ENCODE peak calls at places on chromosomes 4 and X, in five cellular contexts. X is endothelial cell of umbilical vein, M is H9, C is OCI-LY7, J is WERI-Rb-1. R is an unnamed sample.

GRCh38 chr4:106914223-106914622 is 121.9 kb downstream of the DKK2 start:
- DNase-seq in M (no peak), J (no peak), C (no peak), X (no peak), R (peak; percentile 5)

GRCh38 chr4:98950925-98951324 is 22.0 kb upstream of the EIF4E start:
- DNase-seq in C (no peak), M (no peak), J (no peak), X (no peak), R (peak; percentile 58)

GRCh38 chr4:62431513-62431912 is 1231.4 kb downstream of the ADGRL3 start:
- DNase-seq in X (no peak), J (peak; percentile 7), C (no peak), M (peak; percentile 32), R (no peak)

GRCh38 chrX:69238960-69239231 is 73.6 kb upstream of the PJA1 start:
- DNase-seq in C (no peak), X (no peak), J (no peak), M (no peak), R (no peak)

GRCh38 chr4:177442623-177443155 is 452 bp upstream of the AGA start:
- DNase-seq in M (no peak), J (no peak), X (no peak), C (peak; percentile 61), R (peak; percentile 31)

GRCh38 chrX:110268395-110268794 is 49.5 kb downstream of the AMMECR1 start:
- DNase-seq in X (no peak), J (no peak), M (no peak), C (no peak), R (no peak)

GRCh38 chr4:161581262-161581661 is 582.5 kb downstream of the FSTL5 start:
- DNase-seq in C (no peak), J (no peak), X (no peak), M (no peak), R (peak; percentile 1)

GRCh38 chr4:100781433-100781832 is 263.6 kb upstream of the EMCN start:
- DNase-seq in C (no peak), J (no peak), X (no peak), M (no peak), R (no peak)

GRCh38 chr4:114361249-114361648 is 237.4 kb upstream of the UGT8 start:
- DNase-seq in X (no peak), M (no peak), C (no peak), J (no peak), R (peak; percentile 15)

GRCh38 chr4:986949-987688 is at the start of gene IDUA:
- DNase-seq in M (peak; percentile 73), J (peak; percentile 93), X (peak; percentile 75), C (peak; percentile 90), R (peak; percentile 90)

GRCh38 chr4:137180349-137180748 is 351.9 kb downstream of the PCDH18 start:
- DNase-seq in J (no peak), C (no peak), M (peak; percentile 54), X (no peak), R (no peak)

GRCh38 chrX:118780509-118780908 is 43.1 kb upstream of the ZCCHC12 start:
- DNase-seq in M (no peak), C (no peak), X (no peak), J (no peak), R (peak; percentile 28)

GRCh38 chr4:6032249-6033244 is 14.3 kb upstream of the C4orf50 start:
- DNase-seq in M (no peak), C (no peak), J (no peak), X (no peak), R (no peak)

GRCh38 chrX:105328773-105329172 is 108.3 kb upstream of the TEX13A start:
- DNase-seq in C (no peak), J (no peak), X (peak; percentile 38), M (no peak), R (no peak)

GRCh38 chr4:6329478-6330383 is 60.1 kb downstream of the WFS1 start:
- DNase-seq in J (no peak), X (no peak), C (no peak), M (no peak), R (no peak)

GRCh38 chrX:136147320-136147901 is at the start of gene FHL1:
- DNase-seq in J (peak; percentile 45), M (peak; percentile 37), X (peak; percentile 32), C (peak; percentile 4), R (peak; percentile 49)

GRCh38 chrX:49029876-49030275 is 13.3 kb downstream of the TFE3 start:
- DNase-seq in X (no peak), J (no peak), C (no peak), M (peak; percentile 88), R (no peak)

GRCh38 chr4:8724436-8725070 is 132.0 kb downstream of the CPZ start:
- DNase-seq in J (peak; percentile 5), M (peak; percentile 22), C (no peak), X (no peak), R (no peak)

GRCh38 chr4:187059031-187059430 is 335.4 kb upstream of the FAT1 start:
- DNase-seq in C (no peak), J (no peak), M (no peak), X (no peak), R (no peak)

GRCh38 chr4:110615366-110616161 is 7.3 kb downstream of the PITX2 start:
- DNase-seq in X (no peak), J (no peak), M (peak; percentile 78), C (no peak), R (no peak)

GRCh38 chr4:20646287-20646686 is 54.0 kb upstream of the PACRGL start:
- DNase-seq in C (no peak), J (no peak), M (no peak), X (no peak), R (no peak)

GRCh38 chr4:42654606-42655005 is 2.3 kb downstream of the ATP8A1 start:
- DNase-seq in M (no peak), X (peak; percentile 39), J (no peak), C (no peak), R (peak; percentile 87)

GRCh38 chrX:134782796-134783195 is 124.5 kb upstream of the PLAC1 start:
- DNase-seq in M (no peak), X (peak; percentile 54), C (peak; percentile 9), J (no peak), R (peak; percentile 64)

GRCh38 chrX:71911023-71911730 is 532 bp downstream of the NHSL2 start:
- DNase-seq in M (peak; percentile 64), X (no peak), C (no peak), J (peak; percentile 62), R (peak; percentile 40)

GRCh38 chr4:39931441-39931901 is 46.2 kb downstream of the PDS5A start:
- DNase-seq in J (no peak), C (no peak), M (no peak), X (no peak), R (no peak)

GRCh38 chr4:53003959-53004358 is 141.8 kb downstream of the RASL11B start:
- DNase-seq in X (no peak), M (no peak), C (no peak), J (no peak), R (peak; percentile 24)

GRCh38 chrX:97398030-97398551 is 514.4 kb downstream of the RPA4 start:
- DNase-seq in X (no peak), J (no peak), C (no peak), M (no peak), R (no peak)

GRCh38 chrX:140589657-140590056 is 84.8 kb upstream of the SOX3 start:
- DNase-seq in C (no peak), J (no peak), M (no peak), X (no peak), R (no peak)

GRCh38 chr4:6464842-6465588 is 7.4 kb downstream of the PPP2R2C start:
- DNase-seq in M (peak; percentile 55), C (peak; percentile 2), J (no peak), X (no peak), R (no peak)

GRCh38 chr4:96519291-96519690 is 679.4 kb downstream of the PDHA2 start:
- DNase-seq in M (no peak), C (no peak), J (no peak), X (no peak), R (no peak)

GRCh38 chr4:172899861-172900260 is 268.8 kb upstream of the GALNT7 start:
- DNase-seq in C (no peak), J (no peak), X (no peak), M (no peak), R (no peak)

GRCh38 chr4:158046345-158046744 is 126.5 kb downstream of the GASK1B start:
- DNase-seq in X (peak; percentile 50), J (no peak), M (no peak), C (no peak), R (no peak)

GRCh38 chr4:5144384-5144783 is 93.1 kb downstream of the STK32B start:
- DNase-seq in C (no peak), M (no peak), J (no peak), X (no peak), R (no peak)

GRCh38 chr4:41106081-41106480 is 108.3 kb downstream of the APBB2 start:
- DNase-seq in X (peak; percentile 54), M (no peak), C (no peak), J (no peak), R (peak; percentile 11)

GRCh38 chr4:41110050-41110449 is 104.3 kb downstream of the APBB2 start:
- DNase-seq in X (no peak), M (no peak), C (no peak), J (no peak), R (no peak)

GRCh38 chr4:41108481-41108880 is 105.9 kb downstream of the APBB2 start:
- DNase-seq in M (no peak), C (no peak), J (no peak), X (no peak), R (no peak)

GRCh38 chr4:41104155-41104554 is 110.2 kb downstream of the APBB2 start:
- DNase-seq in X (no peak), M (no peak), C (no peak), J (no peak), R (peak; percentile 17)

GRCh38 chr4:41106694-41107419 is 107.5 kb downstream of the APBB2 start:
- DNase-seq in J (no peak), C (no peak), M (no peak), X (no peak), R (no peak)
- H3K27ac ChIP-seq in J (no peak overlapping the region), C (no peak overlapping the region), M (no peak overlapping the region), X (no peak overlapping the region), R (no peak overlapping the region)

DNA sequence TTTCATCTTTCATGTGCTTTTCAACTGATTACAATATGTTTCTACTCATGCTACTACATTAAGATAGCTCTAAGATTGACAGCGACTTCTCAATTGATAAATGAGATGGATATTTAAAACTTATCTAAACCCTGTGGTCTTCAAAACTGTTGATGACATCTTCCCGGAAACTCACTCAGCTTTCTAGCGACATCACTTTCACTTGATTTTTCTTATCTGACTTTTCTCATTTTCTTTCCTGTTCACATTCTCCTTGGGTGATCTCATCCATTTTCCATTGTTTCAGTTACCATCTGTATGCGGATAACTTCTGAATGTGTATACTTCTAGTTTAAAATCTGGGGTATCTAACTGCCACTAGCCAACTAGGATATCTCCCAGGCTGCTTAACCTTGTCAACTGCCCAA is 3.1 kb downstream of the POLR2B start:
- DNase-seq in J (no peak), M (no peak), X (peak; percentile 93), C (no peak), R (peak; percentile 55)
- H3K27ac ChIP-seq in J (no peak overlapping the region), M (no peak overlapping the region), X (peak overlapping the region; percentile 100), C (no peak overlapping the region), R (peak overlapping the region; percentile 42)

DNA sequence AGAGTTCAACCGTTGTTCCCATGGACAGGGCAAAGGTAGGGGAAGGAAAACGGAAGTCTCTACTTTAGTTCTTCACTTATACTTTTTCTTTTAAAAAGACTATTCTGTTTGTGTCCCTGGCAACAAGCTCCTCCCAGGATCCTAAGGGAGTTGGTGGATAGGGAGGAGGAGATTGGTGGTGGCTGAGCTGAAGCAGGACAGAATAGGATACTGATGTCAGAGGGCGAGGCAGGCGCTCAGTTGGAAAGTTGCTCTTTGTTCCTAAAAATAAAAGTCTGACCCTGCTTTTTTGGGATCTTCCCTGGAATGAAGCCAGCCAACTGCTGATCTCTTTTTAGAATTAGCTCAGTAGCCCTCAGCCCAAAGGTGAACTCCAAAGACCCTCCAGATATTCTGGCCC is 104.7 kb downstream of the MGST2 start:
- DNase-seq in M (no peak), C (no peak), X (no peak), J (no peak), R (no peak)
- H3K27ac ChIP-seq in M (no peak overlapping the region), C (no peak overlapping the region), X (no peak overlapping the region), J (no peak overlapping the region), R (no peak overlapping the region)

GRCh38 chr4:26298198-26298950 is 22.4 kb upstream of the RBPJ start:
- DNase-seq in C (no peak), X (peak; percentile 6), M (no peak), J (no peak), R (peak; percentile 86)
- H3K27ac ChIP-seq in C (no peak overlapping the region), X (no peak overlapping the region), M (peak overlapping the region; percentile 69), J (no peak overlapping the region), R (peak overlapping the region; percentile 32)